ENCODE peak calls at places on chromosomes 13 and 19, in nine cellular contexts. K, Q, O, D, P, G, E, B and M are unnamed samples.

GRCh38 chr19:35354898-35355297 is 3.4 kb upstream of the FFAR3 start:
- DNase-seq in K (no peak), Q (no peak), O (no peak), D (no peak), P (no peak), G (no peak), E (no peak), B (no peak), M (no peak)

GRCh38 chr19:48511800-48512503 is at the start of gene LMTK3:
- DNase-seq in K (no peak), Q (peak; percentile 95), O (peak; percentile 75), D (peak; percentile 68), P (no peak), G (peak; percentile 90), E (peak; percentile 95), B (peak; percentile 75), M (peak; percentile 82)

GRCh38 chr19:17686592-17687042 is 1.5 kb downstream of the UNC13A start:
- DNase-seq in K (no peak), Q (peak; percentile 60), O (no peak), D (no peak), P (peak; percentile 86), G (peak; percentile 21), E (no peak), B (peak; percentile 63), M (no peak)

GRCh38 chr19:49613374-49613773 is 22.4 kb downstream of the PRR12 start:
- DNase-seq in K (no peak), Q (no peak), O (no peak), D (no peak), P (peak; percentile 53), G (no peak), E (no peak), B (peak; percentile 68), M (no peak)

GRCh38 chr13:23697772-23698313 is 127.6 kb downstream of the TNFRSF19 start:
- DNase-seq in K (no peak), Q (no peak), O (no peak), D (no peak), P (no peak), G (no peak), E (no peak), B (no peak), M (no peak)

GRCh38 chr19:4742717-4743646 is 19.3 kb upstream of the DPP9 start:
- DNase-seq in K (peak; percentile 96), Q (no peak), O (no peak), D (peak; percentile 31), P (no peak), G (peak; percentile 95), E (no peak), B (no peak), M (peak; percentile 5)

GRCh38 chr13:112349681-112350080 is 26.5 kb upstream of the SPACA7 start:
- DNase-seq in K (no peak), Q (no peak), O (no peak), D (no peak), P (no peak), G (no peak), E (no peak), B (no peak), M (no peak)

GRCh38 chr19:7255119-7255518 is 39.1 kb downstream of the INSR start:
- DNase-seq in K (no peak), Q (no peak), O (no peak), D (no peak), P (no peak), G (no peak), E (no peak), B (no peak), M (no peak)

GRCh38 chr13:52371736-52372247 is 34.2 kb downstream of the THSD1 start:
- DNase-seq in K (no peak), Q (no peak), O (no peak), D (no peak), P (peak; percentile 51), G (no peak), E (no peak), B (no peak), M (no peak)

GRCh38 chr13:46860734-46861133 is 36.1 kb downstream of the HTR2A start:
- DNase-seq in K (no peak), Q (no peak), O (no peak), D (no peak), P (no peak), G (no peak), E (no peak), B (no peak), M (no peak)